ENCODE peak calls at places on chromosomes 2 and 18, in six cellular contexts. L is heart left ventricle, E is A549, P is HCT116, X is K562, Q is tibial nerve. H is an unnamed sample.

GRCh38 chr2:164145093-164145987 is 409.5 kb upstream of the FIGN start:
- DNase-seq in Q (no peak), E (no peak), X (no peak), L (no peak), P (no peak), H (no peak)

GRCh38 chr2:1605102-1605501 is 139.2 kb downstream of the PXDN start:
- DNase-seq in L (peak), Q (no peak), E (no peak), P (no peak), X (no peak), H (no peak)

GRCh38 chr2:216499641-216500218 is 1.1 kb downstream of the RPL37A start:
- DNase-seq in E (no peak), P (no peak), Q (no peak), L (no peak), X (no peak), H (no peak)

GRCh38 chr2:47078541-47079482 is 76.3 kb downstream of the STPG4 start:
- DNase-seq in P (no peak), X (peak), Q (no peak), E (no peak), L (peak), H (no peak)

GRCh38 chr2:11097988-11098387 is 57.3 kb upstream of the SLC66A3 start:
- DNase-seq in P (no peak), E (no peak), X (no peak), Q (no peak), L (no peak), H (no peak)

GRCh38 chr2:37168217-37168981 is 11.6 kb upstream of the EIF2AK2 start:
- DNase-seq in E (peak), L (no peak), X (peak), Q (no peak), P (peak), H (no peak)

GRCh38 chr2:64035067-64035942 is 16.1 kb upstream of the VPS54 start:
- DNase-seq in P (no peak), Q (no peak), X (no peak), L (no peak), E (no peak), H (no peak)

GRCh38 chr2:24083567-24084385 is 858 bp downstream of the TP53I3 start:
- DNase-seq in P (peak), L (peak), E (peak), Q (no peak), X (peak), H (no peak)

GRCh38 chr2:235715601-235716000 is 221.8 kb downstream of the AGAP1 start:
- DNase-seq in P (no peak), L (no peak), X (no peak), Q (no peak), E (no peak), H (no peak)

GRCh38 chr2:124740636-124741035 is 715.5 kb downstream of the CNTNAP5 start:
- DNase-seq in E (no peak), Q (no peak), X (no peak), L (no peak), P (no peak), H (no peak)

GRCh38 chr2:228927028-228928010 is 343.8 kb downstream of the PID1 start:
- DNase-seq in L (no peak), Q (no peak), E (no peak), P (no peak), X (no peak), H (no peak)

GRCh38 chr2:110103060-110103961 is 12.3 kb downstream of the MALL start:
- DNase-seq in L (no peak), E (no peak), X (no peak), Q (no peak), P (no peak), H (no peak)
- H3K27ac ChIP-seq in L (peak), E (peak), X (no peak), Q (peak), P (peak), H (no peak)

GRCh38 chr2:222288590-222289279 is 10.1 kb downstream of the PAX3 start:
- DNase-seq in X (no peak), L (no peak), Q (no peak), P (no peak), E (no peak), H (no peak)

GRCh38 chr2:222289280-222290250 is 9.2 kb downstream of the PAX3 start:
- DNase-seq in X (no peak), E (no peak), P (no peak), Q (no peak), L (no peak), H (no peak)

GRCh38 chr2:222291485-222291841 is 7.3 kb downstream of the PAX3 start:
- DNase-seq in E (no peak), Q (no peak), P (no peak), L (no peak), X (no peak), H (no peak)

GRCh38 chr2:222290691-222291484 is 7.9 kb downstream of the PAX3 start:
- DNase-seq in Q (no peak), E (no peak), L (no peak), X (no peak), P (no peak), H (no peak)

DNA sequence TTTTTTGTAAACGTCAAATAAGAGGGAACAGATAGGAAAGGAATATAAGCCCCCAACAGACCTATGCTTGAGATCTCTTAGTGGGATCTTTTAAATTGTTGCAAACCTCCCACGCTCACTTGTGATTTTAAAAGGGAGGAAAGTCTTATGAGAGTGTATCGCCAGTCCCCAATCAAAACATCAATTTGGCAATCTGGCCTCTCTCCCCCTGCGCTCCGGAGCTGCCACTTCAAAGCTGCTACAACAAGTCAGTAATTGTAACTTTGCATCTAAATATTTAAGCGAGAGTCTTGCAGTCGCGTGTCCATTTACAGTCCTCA is 8.5 kb downstream of the PAX3 start:
- DNase-seq in E (no peak), L (no peak), X (no peak), Q (no peak), P (no peak), H (no peak)
- H3K4me3 ChIP-seq in E (no peak), L (no peak), X (no peak), Q (peak), P (no peak), H (peak)

GRCh38 chr18:32296851-32297250 is 107.0 kb downstream of the MEP1B start:
- DNase-seq in P (no peak), E (no peak), L (no peak), X (no peak), Q (no peak), H (no peak)
- TF ChIP-seq POLR2A in P (no peak), E (no peak), L (no peak), X (no peak), Q (no peak), H (no peak)

GRCh38 chr18:58319719-58320118 is 275.7 kb downstream of the NEDD4L start:
- DNase-seq in E (no peak), Q (no peak), X (no peak), P (no peak), L (no peak), H (no peak)

GRCh38 chr18:58324824-58325520 is 280.9 kb downstream of the NEDD4L start:
- DNase-seq in L (no peak), X (no peak), P (no peak), Q (no peak), E (no peak), H (no peak)

GRCh38 chr18:58320907-58321561 is 277.0 kb downstream of the NEDD4L start:
- DNase-seq in P (no peak), Q (no peak), X (no peak), E (no peak), L (no peak), H (no peak)

GRCh38 chr18:58325521-58325908 is 281.5 kb downstream of the NEDD4L start:
- DNase-seq in Q (no peak), P (no peak), X (no peak), L (no peak), E (no peak), H (no peak)

DNA sequence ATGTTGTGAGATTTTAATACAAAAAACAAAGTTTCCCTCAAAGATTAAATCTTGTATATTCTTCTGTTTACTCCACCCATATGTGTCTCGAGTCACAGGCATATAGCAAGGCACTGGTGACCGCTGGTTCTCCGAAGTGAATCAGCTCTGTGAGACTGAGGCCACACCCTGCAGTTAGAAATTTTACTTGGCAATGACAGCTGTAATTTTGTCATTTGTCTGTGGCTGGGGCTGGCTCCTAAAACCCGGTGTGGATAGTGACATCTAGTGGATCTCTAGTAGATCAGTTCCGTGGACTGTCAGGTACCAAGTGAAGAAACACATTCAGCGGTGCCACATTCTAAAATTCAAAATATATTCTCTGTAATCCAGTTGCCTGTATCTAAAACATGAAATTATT is 278.0 kb downstream of the NEDD4L start:
- DNase-seq in P (peak), Q (no peak), X (peak), E (peak), L (peak), H (peak)
- H3K27ac ChIP-seq in P (no peak), Q (no peak), X (peak), E (peak), L (no peak), H (peak)

GRCh38 chr2:230418341-230419016 is 2.5 kb downstream of the SP100 start:
- DNase-seq in Q (no peak), X (peak), L (peak), E (no peak), P (no peak), H (no peak)
- H3K4me3 ChIP-seq in Q (no peak), X (peak), L (peak), E (no peak), P (no peak), H (peak)

H was measured in gastrocnemius medialis.